ENCODE peak calls at places on chromosomes 11 and 22, in six cellular contexts. U, L, S, X, T and H are unnamed samples.

GRCh38 chr11:2781413-2782274 is 81.8 kb upstream of the KCNQ1OT1 start:
- DNase-seq in U (peak; percentile 57), X (no peak), T (peak; percentile 16), L (peak; percentile 27), S (peak; percentile 7), H (peak; percentile 4)

GRCh38 chr11:4095509-4096230 is 1.1 kb downstream of the RRM1 start:
- DNase-seq in S (no peak), T (no peak), U (no peak), L (no peak), X (peak; percentile 14), H (no peak)

GRCh38 chr11:64267207-64267945 is 16.0 kb downstream of the PLCB3 start:
- DNase-seq in S (no peak), T (peak; percentile 60), X (no peak), L (no peak), U (peak; percentile 66), H (no peak)

GRCh38 chr11:2314525-2315394 is 12.9 kb downstream of the TSPAN32 start:
- DNase-seq in T (peak; percentile 73), U (peak; percentile 97), X (no peak), L (peak; percentile 88), S (peak; percentile 91), H (no peak)

GRCh38 chr22:37418627-37419369 is 8.5 kb downstream of the ELFN2 start:
- DNase-seq in U (no peak), S (no peak), L (peak; percentile 45), X (no peak), T (no peak), H (no peak)

GRCh38 chr11:72041364-72042058 is 38.8 kb downstream of the NUMA1 start:
- DNase-seq in L (peak; percentile 63), X (peak; percentile 57), U (peak; percentile 84), S (peak; percentile 81), T (peak; percentile 65), H (peak; percentile 72)

GRCh38 chr22:22210375-22210774 is 34.2 kb upstream of the VPREB1 start:
- DNase-seq in S (no peak), X (no peak), L (no peak), T (no peak), U (no peak), H (no peak)

GRCh38 chr11:86636275-86636674 is 36.1 kb downstream of the ME3 start:
- DNase-seq in T (no peak), X (no peak), L (no peak), U (no peak), S (no peak), H (no peak)

GRCh38 chr11:26947904-26948639 is 45.8 kb upstream of the FIBIN start:
- DNase-seq in X (no peak), U (no peak), S (no peak), T (no peak), L (no peak), H (no peak)

GRCh38 chr11:2929880-2930704 is 872 bp upstream of the PHLDA2 start:
- DNase-seq in S (no peak), U (peak; percentile 53), L (no peak), X (peak; percentile 27), T (peak; percentile 79), H (peak; percentile 43)

GRCh38 chr11:44094260-44094868 is 1.1 kb upstream of the EXT2 start:
- DNase-seq in X (peak; percentile 68), U (peak; percentile 77), L (peak; percentile 82), T (peak; percentile 89), S (peak; percentile 46), H (peak; percentile 90)

GRCh38 chr11:84137960-84138359 is 851.8 kb upstream of the CCDC90B start:
- DNase-seq in X (no peak), U (no peak), L (no peak), T (no peak), S (no peak), H (peak; percentile 42)

GRCh38 chr11:26442131-26442530 is 110.2 kb downstream of the ANO3 start:
- DNase-seq in L (no peak), X (no peak), T (no peak), S (no peak), U (no peak), H (no peak)

GRCh38 chr11:116596346-116597260 is 176.2 kb downstream of the BUD13 start:
- DNase-seq in X (no peak), U (peak; percentile 34), T (no peak), L (no peak), S (no peak), H (no peak)

GRCh38 chr11:129377739-129378138 is 2.1 kb downstream of the BARX2 start:
- DNase-seq in T (no peak), X (no peak), U (no peak), S (no peak), L (no peak), H (no peak)

GRCh38 chr11:6201486-6201885 is 2.5 kb downstream of the OR52W1 start:
- DNase-seq in S (no peak), U (no peak), T (no peak), X (no peak), L (no peak), H (no peak)

GRCh38 chr11:19868281-19868821 is 155.7 kb downstream of the NAV2 start:
- DNase-seq in T (no peak), S (peak; percentile 25), X (no peak), U (no peak), L (peak; percentile 59), H (no peak)

GRCh38 chr11:61966673-61967176 is 709 bp downstream of the FTH1 start:
- DNase-seq in S (no peak), T (peak; percentile 47), U (no peak), X (no peak), L (no peak), H (no peak)

GRCh38 chr11:40445391-40445790 is 1014.1 kb downstream of the LRRC4C start:
- DNase-seq in L (no peak), T (no peak), S (no peak), U (no peak), X (no peak), H (no peak)

GRCh38 chr22:43897751-43898261 is 6.0 kb upstream of the PNPLA5 start:
- DNase-seq in U (no peak), S (no peak), T (no peak), X (no peak), L (no peak), H (no peak)

GRCh38 chr22:49934891-49935557 is 16.6 kb downstream of the CRELD2 start:
- DNase-seq in X (peak; percentile 73), L (peak; percentile 91), T (peak; percentile 90), U (peak; percentile 92), S (peak; percentile 90), H (peak; percentile 20)

GRCh38 chr11:130029137-130029536 is 26.5 kb upstream of the PRDM10 start:
- DNase-seq in L (no peak), X (no peak), S (no peak), T (no peak), U (no peak), H (no peak)

GRCh38 chr11:44110231-44110679 is 14.8 kb downstream of the EXT2 start:
- DNase-seq in T (peak; percentile 69), X (peak; percentile 32), L (peak; percentile 43), U (peak; percentile 54), S (peak; percentile 50), H (peak; percentile 49)

GRCh38 chr11:36186340-36186739 is 102.9 kb downstream of the COMMD9 start:
- DNase-seq in S (no peak), X (no peak), U (no peak), L (no peak), T (no peak), H (no peak)

GRCh38 chr11:134411887-134412507 is at the start of gene B3GAT1:
- DNase-seq in S (no peak), T (no peak), U (no peak), L (no peak), X (no peak), H (peak; percentile 32)

GRCh38 chr11:134414772-134415765 is 3.0 kb upstream of the B3GAT1 start:
- DNase-seq in X (no peak), S (no peak), L (no peak), T (no peak), U (no peak), H (no peak)

GRCh38 chr11:134412508-134413333 is 679 bp upstream of the B3GAT1 start:
- DNase-seq in U (peak; percentile 44), S (no peak), T (no peak), X (no peak), L (no peak), H (peak; percentile 65)

GRCh38 chr11:134414036-134414731 is 2.1 kb upstream of the B3GAT1 start:
- DNase-seq in T (no peak), U (no peak), L (no peak), S (no peak), X (no peak), H (peak; percentile 10)

DNA sequence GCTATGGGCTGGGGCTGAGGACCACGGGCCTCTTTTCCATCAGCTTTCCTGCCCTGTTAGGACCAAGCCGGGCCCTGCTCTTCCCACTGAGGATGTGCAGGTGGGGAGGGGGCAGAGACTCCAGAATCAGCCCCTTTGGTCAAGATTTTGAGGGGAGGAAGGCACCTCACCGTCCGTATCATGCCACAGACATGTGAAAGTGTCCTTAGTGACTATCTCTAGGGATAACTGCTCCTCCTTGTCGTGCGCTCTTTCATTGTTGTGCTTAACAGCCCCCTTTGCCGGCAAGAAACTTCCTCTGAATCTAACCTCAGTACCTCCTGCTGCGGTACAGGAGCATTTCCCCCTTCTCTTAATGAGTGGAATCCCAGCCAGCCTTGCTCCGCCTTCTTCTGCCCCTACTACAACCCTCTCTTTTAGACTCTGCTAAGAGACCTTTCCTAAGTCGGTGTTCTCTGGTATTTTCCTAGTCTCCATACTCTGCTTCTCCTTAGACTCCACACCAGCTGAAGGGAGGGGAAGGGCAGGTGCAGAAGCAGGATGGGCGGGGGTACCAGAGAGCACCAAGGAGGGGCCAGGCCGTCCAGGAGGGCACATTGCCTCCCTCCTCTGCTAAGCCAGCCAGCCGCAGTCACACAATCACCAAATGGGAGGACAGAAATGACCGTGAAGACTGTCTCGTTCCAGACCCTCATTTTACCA is 1.4 kb upstream of the B3GAT1 start:
- DNase-seq in X (no peak), T (no peak), U (no peak), S (no peak), L (no peak), H (no peak)
- H3K4me3 ChIP-seq in X (no peak overlapping the region), T (no peak overlapping the region), U (no peak overlapping the region), S (no peak overlapping the region), L (no peak overlapping the region), H (no peak overlapping the region)

GRCh38 chr11:75369846-75370245 is 18.4 kb upstream of the ARRB1 start:
- DNase-seq in U (no peak), L (no peak), S (no peak), X (no peak), T (no peak), H (no peak)

GRCh38 chr11:75365711-75366181 is 14.3 kb upstream of the ARRB1 start:
- DNase-seq in X (no peak), U (no peak), S (no peak), T (no peak), L (no peak), H (no peak)
- H3K4me1 ChIP-seq in X (no peaks in the 10 kb centered on the region), U (no peaks in the 10 kb centered on the region), S (no peaks in the 10 kb centered on the region), T (no peaks in the 10 kb centered on the region), L (peaks cover 1% of the 10 kb centered on the region), H (no peaks in the 10 kb centered on the region)

GRCh38 chr11:45698777-45699497 is 33.5 kb upstream of the CHST1 start:
- DNase-seq in S (no peak), X (no peak), T (no peak), L (no peak), U (no peak), H (no peak)
- H3K27me3 ChIP-seq in S (no peaks in the 10 kb centered on the region), X (peaks cover 4% of the 10 kb centered on the region), T (no peaks in the 10 kb centered on the region), L (no peaks in the 10 kb centered on the region), U (no peaks in the 10 kb centered on the region), H (peaks cover 7% of the 10 kb centered on the region)

DNA sequence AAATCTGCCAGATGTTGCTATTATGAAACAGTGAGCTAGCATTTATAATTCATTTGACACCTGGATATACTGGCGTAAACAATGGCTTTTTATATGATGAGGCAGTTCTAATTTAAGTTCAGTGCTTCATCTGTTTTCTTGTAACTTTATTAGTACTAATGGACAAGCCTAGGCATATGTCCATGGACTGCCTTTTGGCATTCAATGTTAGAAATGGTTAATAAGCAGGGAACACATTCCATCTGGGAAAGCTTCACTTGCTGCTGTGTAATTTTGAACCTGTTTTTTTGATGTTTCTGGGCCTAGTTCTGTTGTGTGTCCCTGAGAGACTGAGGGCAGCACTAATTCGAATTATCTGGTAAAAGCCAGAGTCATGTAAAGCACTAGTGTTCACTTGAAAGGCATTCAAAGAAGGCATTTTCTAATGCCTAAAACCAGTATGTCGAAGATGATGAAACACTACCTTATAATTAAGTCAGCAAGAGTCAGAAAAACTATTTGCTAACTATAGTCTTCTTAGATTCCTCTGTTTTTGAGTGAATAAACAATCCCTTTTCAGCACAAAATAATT is 138.5 kb downstream of the SWAP70 start:
- DNase-seq in T (no peak), L (no peak), U (no peak), X (no peak), S (no peak), H (peak; percentile 92)
- H3K4me3 ChIP-seq in T (no peak overlapping the region), L (no peak overlapping the region), U (no peak overlapping the region), X (no peak overlapping the region), S (no peak overlapping the region), H (no peak overlapping the region)